ENCODE peak calls at places on chromosomes 13 and 19, in ten cellular contexts. H is right atrium auricular region; K is endodermal cell; V is colonic mucosa; G is cardiac muscle cell; S is CD8-positive, alpha-beta T cell; A is breast epithelium; R is astrocyte; B is uterus; Y is lower lobe of right lung. D is an unnamed sample.
A peak's percentile ranks its signal among the peaks of the same experiment; 100 is the strongest.

GRCh38 chr19:38478273-38478971 is 44.9 kb downstream of the RYR1 start:
- DNase-seq in H (no peak), K (peak; percentile 84), V (no peak), G (peak; percentile 8), S (no peak), A (no peak), R (no peak), B (no peak), Y (no peak), D (no peak)

GRCh38 chr19:51010066-51010795 is 8.8 kb upstream of the KLK8 start:
- DNase-seq in H (no peak), K (no peak), V (no peak), G (no peak), S (no peak), A (no peak), R (no peak), B (no peak), Y (no peak), D (peak; percentile 88)

GRCh38 chr19:1206733-1207301 is 1.2 kb downstream of the STK11 start:
- DNase-seq in H (no peak), K (peak; percentile 65), V (peak; percentile 62), G (no peak), S (peak; percentile 40), A (no peak), R (no peak), B (no peak), Y (no peak), D (no peak)

GRCh38 chr13:79621902-79622301 is 140.9 kb downstream of the NDFIP2 start:
- DNase-seq in H (no peak), K (no peak), V (no peak), G (no peak), S (no peak), A (no peak), R (no peak), B (no peak), Y (no peak), D (peak; percentile 98)

GRCh38 chr19:3719868-3720532 is 11.8 kb downstream of the TJP3 start:
- DNase-seq in H (no peak), K (no peak), V (no peak), G (no peak), S (no peak), A (no peak), R (no peak), B (no peak), Y (no peak), D (no peak)

GRCh38 chr13:30898721-30899188 is 7.3 kb upstream of the MEDAG start:
- DNase-seq in H (peak; percentile 83), K (no peak), V (no peak), G (peak; percentile 93), S (no peak), A (no peak), R (peak; percentile 98), B (no peak), Y (no peak), D (peak; percentile 42)

GRCh38 chr13:40345654-40346372 is 320.6 kb downstream of the FOXO1 start:
- DNase-seq in H (no peak), K (peak; percentile 65), V (peak; percentile 52), G (no peak), S (no peak), A (no peak), R (no peak), B (no peak), Y (no peak), D (no peak)

GRCh38 chr13:39269004-39269403 is 230.7 kb downstream of the NHLRC3 start:
- DNase-seq in H (no peak), K (no peak), V (no peak), G (no peak), S (no peak), A (no peak), R (no peak), B (no peak), Y (no peak), D (no peak)

GRCh38 chr13:110371550-110372465 is 64.7 kb downstream of the COL4A2 start:
- DNase-seq in H (no peak), K (no peak), V (no peak), G (peak; percentile 44), S (no peak), A (no peak), R (peak; percentile 59), B (peak; percentile 48), Y (no peak), D (no peak)

DNA sequence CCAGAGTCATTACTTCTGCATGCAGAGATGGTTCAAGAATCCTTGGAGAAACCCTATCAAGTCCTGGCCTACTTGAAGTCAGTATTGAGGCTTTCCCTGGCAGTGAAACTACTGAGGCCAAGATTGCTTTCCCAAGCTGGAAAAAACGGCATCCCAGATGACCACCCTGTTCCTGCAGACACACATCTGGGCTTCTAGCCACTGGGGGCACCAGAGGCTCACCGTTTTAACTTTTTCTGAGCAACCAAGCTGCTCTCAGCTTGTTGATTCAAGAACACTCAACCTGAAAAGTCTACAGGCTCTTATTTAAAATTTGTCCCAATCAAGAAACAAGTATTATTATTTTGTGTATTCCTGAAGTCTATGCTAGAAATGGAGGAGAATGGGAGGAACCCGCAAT is 66.6 kb downstream of the SPRYD7 start:
- DNase-seq in H (no peak), K (peak; percentile 83), V (no peak), G (peak; percentile 52), S (no peak), A (no peak), R (no peak), B (no peak), Y (no peak), D (no peak)
- TF ChIP-seq CTCF in H (no peak), K (peak; percentile 76), V (no peak), G (peak; percentile 53), S (no peak), A (no peak), R (peak; percentile 42), B (no peak), Y (peak; percentile 30), D (peak; percentile 27)

DNA sequence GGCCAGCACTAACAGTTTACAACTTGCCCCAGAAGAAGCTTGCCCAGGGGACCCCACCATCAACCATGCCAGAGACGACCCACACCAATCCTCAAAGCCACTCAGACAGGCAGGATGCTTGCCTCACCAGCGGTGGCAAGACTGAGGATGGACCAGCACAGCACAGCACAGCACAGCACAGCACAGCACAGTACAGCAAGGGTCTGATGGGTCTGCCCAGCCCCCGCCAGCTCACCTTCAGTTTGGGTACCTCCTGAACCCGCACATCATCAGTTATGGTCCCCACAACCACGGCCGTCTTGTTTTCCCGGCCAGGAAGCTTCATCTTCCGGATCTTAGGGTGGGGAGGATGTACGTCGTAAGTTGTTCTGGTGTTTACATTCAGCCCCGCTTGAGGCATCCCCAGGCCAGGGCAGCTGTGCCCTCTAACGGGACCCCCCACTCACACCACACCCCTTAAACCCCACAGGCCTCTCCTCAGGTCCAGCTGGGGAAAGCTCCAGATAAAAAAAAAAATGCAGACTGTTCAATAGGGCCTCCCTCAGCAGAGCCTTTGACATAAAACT is 1.7 kb upstream of the FAM83E start:
- DNase-seq in H (no peak), K (peak; percentile 45), V (peak; percentile 40), G (no peak), S (no peak), A (no peak), R (no peak), B (no peak), Y (no peak), D (no peak)
- H3K4me1 ChIP-seq in H (no peaks in the 10 kb centered on the region), K (peaks cover 27% of the 10 kb centered on the region), V (peaks cover 17% of the 10 kb centered on the region), G (peaks cover 23% of the 10 kb centered on the region), S (peaks cover 28% of the 10 kb centered on the region), A (peaks cover 4% of the 10 kb centered on the region), R (peaks cover 38% of the 10 kb centered on the region), B (peaks cover 8% of the 10 kb centered on the region), Y (peaks cover 41% of the 10 kb centered on the region), D (peaks cover 24% of the 10 kb centered on the region)

GRCh38 chr13:47004552-47004951 is 107.7 kb upstream of the HTR2A start:
- DNase-seq in H (no peak), K (no peak), V (no peak), G (no peak), S (no peak), A (no peak), R (no peak), B (no peak), Y (no peak), D (peak; percentile 45)

GRCh38 chr13:47000166-47000565 is 103.3 kb upstream of the HTR2A start:
- DNase-seq in H (no peak), K (no peak), V (no peak), G (no peak), S (no peak), A (no peak), R (peak; percentile 42), B (no peak), Y (no peak), D (peak; percentile 35)

GRCh38 chr13:47005761-47006414 is 109.0 kb upstream of the HTR2A start:
- DNase-seq in H (no peak), K (no peak), V (no peak), G (no peak), S (no peak), A (no peak), R (no peak), B (no peak), Y (no peak), D (peak; percentile 32)

GRCh38 chr13:47008318-47008717 is 111.5 kb upstream of the HTR2A start:
- DNase-seq in H (no peak), K (no peak), V (no peak), G (no peak), S (no peak), A (no peak), R (no peak), B (no peak), Y (no peak), D (no peak)

GRCh38 chr13:47004022-47004421 is 107.2 kb upstream of the HTR2A start:
- DNase-seq in H (no peak), K (no peak), V (no peak), G (peak; percentile 23), S (no peak), A (no peak), R (peak; percentile 54), B (no peak), Y (no peak), D (no peak)
- TF ChIP-seq CTCF in H (no peak), K (peak; percentile 56), V (no peak), G (peak; percentile 24), S (no peak), A (no peak), R (no peak), B (no peak), Y (no peak), D (peak; percentile 39)

GRCh38 chr13:98508280-98509074 is 68.4 kb downstream of the STK24 start:
- DNase-seq in H (no peak), K (no peak), V (no peak), G (peak; percentile 71), S (no peak), A (no peak), R (peak; percentile 87), B (no peak), Y (no peak), D (peak; percentile 48)

GRCh38 chr13:98509271-98510155 is 67.4 kb downstream of the STK24 start:
- DNase-seq in H (peak; percentile 89), K (no peak), V (peak; percentile 78), G (peak; percentile 83), S (peak; percentile 34), A (no peak), R (peak; percentile 86), B (no peak), Y (peak; percentile 74), D (peak; percentile 82)

GRCh38 chr13:98504371-98504963 is 72.4 kb downstream of the STK24 start:
- DNase-seq in H (no peak), K (no peak), V (no peak), G (no peak), S (no peak), A (no peak), R (no peak), B (no peak), Y (no peak), D (no peak)

GRCh38 chr13:98506343-98507059 is 70.4 kb downstream of the STK24 start:
- DNase-seq in H (no peak), K (no peak), V (no peak), G (no peak), S (no peak), A (no peak), R (no peak), B (no peak), Y (no peak), D (no peak)

GRCh38 chr13:98507060-98507797 is 69.7 kb downstream of the STK24 start:
- DNase-seq in H (peak; percentile 87), K (peak; percentile 90), V (peak; percentile 69), G (peak; percentile 77), S (no peak), A (peak; percentile 76), R (peak; percentile 80), B (no peak), Y (peak; percentile 73), D (peak; percentile 61)
- H3K4me1 ChIP-seq in H (no peaks in the 10 kb centered on the region), K (peaks cover 51% of the 10 kb centered on the region), V (peaks cover 25% of the 10 kb centered on the region), G (peaks cover 74% of the 10 kb centered on the region), S (peaks cover 42% of the 10 kb centered on the region), A (peaks cover 3% of the 10 kb centered on the region), R (peaks cover 47% of the 10 kb centered on the region), B (peaks cover 13% of the 10 kb centered on the region), Y (peaks cover 83% of the 10 kb centered on the region), D (peaks cover 36% of the 10 kb centered on the region)